ENCODE peak calls at places on chromosomes 2 and 18, in eight cellular contexts. O is stimulated activated CD4-positive, alpha-beta T cell treated with anti-CD3 and anti-CD28 coated beads, Interleukin-15, amount 100 ng/mL, for 1 hour; D is SJSA1; N is osteoblast; L is sciatic nerve; K is hepatic stellate cell; E is cardiac muscle cell; P is activated CD8-positive, alpha-beta T cell treated with anti-CD3 and anti-CD28 coated beads for 36 hours. S is an unnamed sample.

GRCh38 chr2:99088017-99088416 is 53.5 kb upstream of the C2orf15 start:
- DNase-seq in L (no peak), K (no peak), O (no peak), N (no peak), P (no peak), D (no peak), E (no peak), S (no peak)

GRCh38 chr2:124286089-124286783 is 261.1 kb downstream of the CNTNAP5 start:
- DNase-seq in E (no peak), K (peak), L (no peak), D (no peak), N (no peak), O (no peak), P (no peak), S (no peak)

GRCh38 chr2:149077861-149078260 is 39.4 kb downstream of the LYPD6B start:
- DNase-seq in K (no peak), O (no peak), N (no peak), L (no peak), P (no peak), E (no peak), D (no peak), S (no peak)

GRCh38 chr2:11784747-11785610 is 38.5 kb downstream of the LPIN1 start:
- DNase-seq in D (no peak), O (peak), E (peak), P (peak), L (peak), N (peak), K (peak), S (peak)

GRCh38 chr2:59288771-59289170 is 1047.6 kb upstream of the FANCL start:
- DNase-seq in N (no peak), P (no peak), E (no peak), D (no peak), L (no peak), K (no peak), O (no peak), S (no peak)

GRCh38 chr18:62458346-62458745 is 64.5 kb upstream of the ZCCHC2 start:
- DNase-seq in L (no peak), E (no peak), K (no peak), P (no peak), N (peak), O (no peak), D (no peak), S (no peak)

GRCh38 chr2:25127631-25128030 is 40.7 kb downstream of the POMC start:
- DNase-seq in N (peak), D (no peak), O (no peak), K (no peak), E (no peak), L (no peak), P (no peak), S (no peak)

GRCh38 chr18:31386683-31387082 is 10.1 kb downstream of the DSG4 start:
- DNase-seq in P (no peak), N (no peak), K (no peak), D (no peak), L (no peak), O (no peak), E (no peak), S (no peak)

GRCh38 chr2:100891911-100892642 is 72.1 kb downstream of the NPAS2 start:
- DNase-seq in K (peak), P (no peak), O (no peak), D (peak), L (no peak), E (no peak), N (peak), S (no peak)

S was measured in nephron progenitor cell.